ENCODE peak calls at places on chromosome 20, in nine cellular contexts. One of them, this sample, is unnamed.

GRCh38 chr20:20407891-20408805 is 40.2 kb downstream of the INSM1 start:
- DNase-seq in HCT116: peak; percentile 3
- DNase-seq in GM23248: peak; percentile 32
- DNase-seq in HAP-1: no peak
- DNase-seq in heart right ventricle: no peak
- DNase-seq in neuronal stem cell: no peak
- DNase-seq in neural progenitor cell: peak; percentile 18
- DNase-seq in ovary: no peak
- DNase-seq in mammary epithelial cell: no peak
- DNase-seq in this sample: no peak

GRCh38 chr20:10171864-10172751 is 46.5 kb upstream of the SNAP25 start:
- DNase-seq in HCT116: no peak
- DNase-seq in GM23248: peak; percentile 65
- DNase-seq in HAP-1: peak; percentile 38
- DNase-seq in heart right ventricle: peak; percentile 15
- DNase-seq in neuronal stem cell: peak; percentile 15
- DNase-seq in neural progenitor cell: peak; percentile 63
- DNase-seq in ovary: peak; percentile 44
- DNase-seq in mammary epithelial cell: peak; percentile 9
- DNase-seq in this sample: no peak

GRCh38 chr20:34402461-34402860 is 39.4 kb downstream of the ITCH start:
- DNase-seq in HCT116: no peak
- DNase-seq in GM23248: no peak
- DNase-seq in HAP-1: no peak
- DNase-seq in heart right ventricle: no peak
- DNase-seq in neuronal stem cell: no peak
- DNase-seq in neural progenitor cell: no peak
- DNase-seq in ovary: no peak
- DNase-seq in mammary epithelial cell: no peak
- DNase-seq in this sample: no peak

GRCh38 chr20:24681634-24682495 is 212.4 kb downstream of the SYNDIG1 start:
- DNase-seq in HCT116: no peak
- DNase-seq in GM23248: no peak
- DNase-seq in HAP-1: no peak
- DNase-seq in heart right ventricle: no peak
- DNase-seq in neuronal stem cell: no peak
- DNase-seq in neural progenitor cell: no peak
- DNase-seq in ovary: no peak
- DNase-seq in mammary epithelial cell: no peak
- DNase-seq in this sample: no peak

GRCh38 chr20:58064411-58065010 is 163.9 kb downstream of the ANKRD60 start:
- DNase-seq in HCT116: no peak
- DNase-seq in GM23248: no peak
- DNase-seq in HAP-1: no peak
- DNase-seq in heart right ventricle: no peak
- DNase-seq in neuronal stem cell: no peak
- DNase-seq in neural progenitor cell: no peak
- DNase-seq in ovary: no peak
- DNase-seq in mammary epithelial cell: no peak
- DNase-seq in this sample: no peak

GRCh38 chr20:62642666-62643520 is 590 bp downstream of the SLCO4A1 start:
- DNase-seq in HCT116: no peak
- DNase-seq in GM23248: peak; percentile 33
- DNase-seq in HAP-1: peak; percentile 54
- DNase-seq in heart right ventricle: peak; percentile 36
- DNase-seq in neuronal stem cell: no peak
- DNase-seq in neural progenitor cell: peak; percentile 57
- DNase-seq in ovary: no peak
- DNase-seq in mammary epithelial cell: peak; percentile 45
- DNase-seq in this sample: no peak

GRCh38 chr20:61170521-61170920 is 81.5 kb upstream of the CDH4 start:
- DNase-seq in HCT116: no peak
- DNase-seq in GM23248: no peak
- DNase-seq in HAP-1: no peak
- DNase-seq in heart right ventricle: no peak
- DNase-seq in neuronal stem cell: no peak
- DNase-seq in neural progenitor cell: peak; percentile 20
- DNase-seq in ovary: no peak
- DNase-seq in mammary epithelial cell: no peak
- DNase-seq in this sample: peak; percentile 74

GRCh38 chr20:10558635-10559187 is 115.1 kb downstream of the JAG1 start:
- DNase-seq in HCT116: no peak
- DNase-seq in GM23248: peak; percentile 71
- DNase-seq in HAP-1: no peak
- DNase-seq in heart right ventricle: no peak
- DNase-seq in neuronal stem cell: no peak
- DNase-seq in neural progenitor cell: no peak
- DNase-seq in ovary: no peak
- DNase-seq in mammary epithelial cell: peak; percentile 97
- DNase-seq in this sample: no peak

GRCh38 chr20:62640870-62641748 is 1.2 kb upstream of the SLCO4A1 start:
- DNase-seq in HCT116: no peak
- DNase-seq in GM23248: no peak
- DNase-seq in HAP-1: no peak
- DNase-seq in heart right ventricle: no peak
- DNase-seq in neuronal stem cell: no peak
- DNase-seq in neural progenitor cell: no peak
- DNase-seq in ovary: no peak
- DNase-seq in mammary epithelial cell: no peak
- DNase-seq in this sample: no peak

GRCh38 chr20:62876441-62876825 is 14.8 kb upstream of the TCFL5 start:
- DNase-seq in HCT116: no peak
- DNase-seq in GM23248: no peak
- DNase-seq in HAP-1: no peak
- DNase-seq in heart right ventricle: no peak
- DNase-seq in neuronal stem cell: no peak
- DNase-seq in neural progenitor cell: no peak
- DNase-seq in ovary: no peak
- DNase-seq in mammary epithelial cell: no peak
- DNase-seq in this sample: no peak

GRCh38 chr20:37195018-37195417 is 15.7 kb upstream of the MROH8 start:
- DNase-seq in HCT116: no peak
- DNase-seq in GM23248: no peak
- DNase-seq in HAP-1: no peak
- DNase-seq in heart right ventricle: no peak
- DNase-seq in neuronal stem cell: no peak
- DNase-seq in neural progenitor cell: no peak
- DNase-seq in ovary: no peak
- DNase-seq in mammary epithelial cell: no peak
- DNase-seq in this sample: no peak
- H3K4me1 ChIP-seq in HCT116: no peaks in the 10 kb centered on the region
- H3K4me1 ChIP-seq in GM23248: peaks cover 4% of the 10 kb centered on the region
- H3K4me1 ChIP-seq in HAP-1: no peaks in the 10 kb centered on the region
- H3K4me1 ChIP-seq in heart right ventricle: peaks cover 3% of the 10 kb centered on the region
- H3K4me1 ChIP-seq in neuronal stem cell: no peaks in the 10 kb centered on the region
- H3K4me1 ChIP-seq in neural progenitor cell: peaks cover 31% of the 10 kb centered on the region
- H3K4me1 ChIP-seq in ovary: peaks cover 1% of the 10 kb centered on the region
- H3K4me1 ChIP-seq in mammary epithelial cell: peaks cover 3% of the 10 kb centered on the region
- H3K4me1 ChIP-seq in this sample: peaks cover 6% of the 10 kb centered on the region

DNA sequence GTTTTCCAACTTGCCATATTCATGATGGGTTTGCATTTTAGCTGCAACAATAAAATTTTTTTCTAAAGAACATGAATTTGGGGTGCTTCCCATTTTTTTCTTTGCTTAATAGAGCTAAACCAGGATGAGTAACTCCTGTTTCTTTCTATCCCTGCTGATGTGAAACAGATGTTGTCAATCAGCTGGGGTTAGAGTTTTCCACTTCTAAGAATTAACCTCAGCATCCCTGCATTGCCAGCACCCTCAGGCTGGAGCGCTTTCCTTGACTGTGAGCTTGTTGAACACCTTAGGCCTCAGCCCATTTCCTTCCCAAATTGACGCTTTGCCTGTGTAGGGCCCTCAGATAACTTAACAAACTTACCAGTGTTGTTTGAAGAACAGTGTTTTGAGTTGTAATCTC is 74.5 kb downstream of the PTPN1 start:
- DNase-seq in HCT116: no peak
- DNase-seq in GM23248: peak; percentile 46
- DNase-seq in HAP-1: no peak
- DNase-seq in heart right ventricle: no peak
- DNase-seq in neuronal stem cell: no peak
- DNase-seq in neural progenitor cell: no peak
- DNase-seq in ovary: no peak
- DNase-seq in mammary epithelial cell: no peak
- DNase-seq in this sample: no peak
- H3K4me1 ChIP-seq in HCT116: no peaks in the 10 kb centered on the region
- H3K4me1 ChIP-seq in GM23248: no peaks in the 10 kb centered on the region
- H3K4me1 ChIP-seq in HAP-1: no peaks in the 10 kb centered on the region
- H3K4me1 ChIP-seq in heart right ventricle: no peaks in the 10 kb centered on the region
- H3K4me1 ChIP-seq in neuronal stem cell: no peaks in the 10 kb centered on the region
- H3K4me1 ChIP-seq in neural progenitor cell: peaks cover 10% of the 10 kb centered on the region
- H3K4me1 ChIP-seq in ovary: no peaks in the 10 kb centered on the region
- H3K4me1 ChIP-seq in mammary epithelial cell: peaks cover 25% of the 10 kb centered on the region
- H3K4me1 ChIP-seq in this sample: no peaks in the 10 kb centered on the region

GRCh38 chr20:63951398-63952209 is 4.6 kb downstream of the UCKL1 start:
- DNase-seq in HCT116: no peak
- DNase-seq in GM23248: no peak
- DNase-seq in HAP-1: no peak
- DNase-seq in heart right ventricle: no peak
- DNase-seq in neuronal stem cell: no peak
- DNase-seq in neural progenitor cell: no peak
- DNase-seq in ovary: no peak
- DNase-seq in mammary epithelial cell: no peak
- DNase-seq in this sample: no peak

GRCh38 chr20:63953764-63954429 is 2.3 kb downstream of the UCKL1 start:
- DNase-seq in HCT116: no peak
- DNase-seq in GM23248: peak; percentile 24
- DNase-seq in HAP-1: no peak
- DNase-seq in heart right ventricle: no peak
- DNase-seq in neuronal stem cell: no peak
- DNase-seq in neural progenitor cell: no peak
- DNase-seq in ovary: no peak
- DNase-seq in mammary epithelial cell: no peak
- DNase-seq in this sample: no peak

GRCh38 chr20:63952210-63952535 is 4.0 kb downstream of the UCKL1 start:
- DNase-seq in HCT116: no peak
- DNase-seq in GM23248: no peak
- DNase-seq in HAP-1: no peak
- DNase-seq in heart right ventricle: no peak
- DNase-seq in neuronal stem cell: no peak
- DNase-seq in neural progenitor cell: no peak
- DNase-seq in ovary: no peak
- DNase-seq in mammary epithelial cell: no peak
- DNase-seq in this sample: no peak

GRCh38 chr20:63950701-63951397 is 5.4 kb downstream of the UCKL1 start:
- DNase-seq in HCT116: no peak
- DNase-seq in GM23248: no peak
- DNase-seq in HAP-1: no peak
- DNase-seq in heart right ventricle: no peak
- DNase-seq in neuronal stem cell: no peak
- DNase-seq in neural progenitor cell: no peak
- DNase-seq in ovary: no peak
- DNase-seq in mammary epithelial cell: no peak
- DNase-seq in this sample: no peak

GRCh38 chr20:63952769-63953168 is 3.4 kb downstream of the UCKL1 start:
- DNase-seq in HCT116: no peak
- DNase-seq in GM23248: no peak
- DNase-seq in HAP-1: no peak
- DNase-seq in heart right ventricle: no peak
- DNase-seq in neuronal stem cell: no peak
- DNase-seq in neural progenitor cell: no peak
- DNase-seq in ovary: no peak
- DNase-seq in mammary epithelial cell: no peak
- DNase-seq in this sample: no peak
- H3K4me1 ChIP-seq in HCT116: peaks cover 15% of the 10 kb centered on the region
- H3K4me1 ChIP-seq in GM23248: peaks cover 27% of the 10 kb centered on the region
- H3K4me1 ChIP-seq in HAP-1: peaks cover 30% of the 10 kb centered on the region
- H3K4me1 ChIP-seq in heart right ventricle: peaks cover 38% of the 10 kb centered on the region
- H3K4me1 ChIP-seq in neuronal stem cell: peaks cover 35% of the 10 kb centered on the region
- H3K4me1 ChIP-seq in neural progenitor cell: peaks cover 25% of the 10 kb centered on the region
- H3K4me1 ChIP-seq in ovary: peaks cover 43% of the 10 kb centered on the region
- H3K4me1 ChIP-seq in mammary epithelial cell: peaks cover 58% of the 10 kb centered on the region
- H3K4me1 ChIP-seq in this sample: peaks cover 49% of the 10 kb centered on the region

GRCh38 chr20:51381557-51381956 is 161.0 kb downstream of the NFATC2 start:
- DNase-seq in HCT116: no peak
- DNase-seq in GM23248: no peak
- DNase-seq in HAP-1: no peak
- DNase-seq in heart right ventricle: no peak
- DNase-seq in neuronal stem cell: no peak
- DNase-seq in neural progenitor cell: no peak
- DNase-seq in ovary: no peak
- DNase-seq in mammary epithelial cell: no peak
- DNase-seq in this sample: no peak

GRCh38 chr20:51379601-51380341 is 162.7 kb downstream of the NFATC2 start:
- DNase-seq in HCT116: no peak
- DNase-seq in GM23248: no peak
- DNase-seq in HAP-1: no peak
- DNase-seq in heart right ventricle: no peak
- DNase-seq in neuronal stem cell: no peak
- DNase-seq in neural progenitor cell: no peak
- DNase-seq in ovary: no peak
- DNase-seq in mammary epithelial cell: no peak
- DNase-seq in this sample: no peak

GRCh38 chr20:51378171-51378928 is 164.2 kb downstream of the NFATC2 start:
- DNase-seq in HCT116: no peak
- DNase-seq in GM23248: no peak
- DNase-seq in HAP-1: peak; percentile 32
- DNase-seq in heart right ventricle: no peak
- DNase-seq in neuronal stem cell: no peak
- DNase-seq in neural progenitor cell: peak; percentile 63
- DNase-seq in ovary: no peak
- DNase-seq in mammary epithelial cell: no peak
- DNase-seq in this sample: peak; percentile 48

GRCh38 chr20:51382111-51382985 is 160.2 kb downstream of the NFATC2 start:
- DNase-seq in HCT116: no peak
- DNase-seq in GM23248: no peak
- DNase-seq in HAP-1: no peak
- DNase-seq in heart right ventricle: no peak
- DNase-seq in neuronal stem cell: no peak
- DNase-seq in neural progenitor cell: no peak
- DNase-seq in ovary: no peak
- DNase-seq in mammary epithelial cell: no peak
- DNase-seq in this sample: no peak

DNA sequence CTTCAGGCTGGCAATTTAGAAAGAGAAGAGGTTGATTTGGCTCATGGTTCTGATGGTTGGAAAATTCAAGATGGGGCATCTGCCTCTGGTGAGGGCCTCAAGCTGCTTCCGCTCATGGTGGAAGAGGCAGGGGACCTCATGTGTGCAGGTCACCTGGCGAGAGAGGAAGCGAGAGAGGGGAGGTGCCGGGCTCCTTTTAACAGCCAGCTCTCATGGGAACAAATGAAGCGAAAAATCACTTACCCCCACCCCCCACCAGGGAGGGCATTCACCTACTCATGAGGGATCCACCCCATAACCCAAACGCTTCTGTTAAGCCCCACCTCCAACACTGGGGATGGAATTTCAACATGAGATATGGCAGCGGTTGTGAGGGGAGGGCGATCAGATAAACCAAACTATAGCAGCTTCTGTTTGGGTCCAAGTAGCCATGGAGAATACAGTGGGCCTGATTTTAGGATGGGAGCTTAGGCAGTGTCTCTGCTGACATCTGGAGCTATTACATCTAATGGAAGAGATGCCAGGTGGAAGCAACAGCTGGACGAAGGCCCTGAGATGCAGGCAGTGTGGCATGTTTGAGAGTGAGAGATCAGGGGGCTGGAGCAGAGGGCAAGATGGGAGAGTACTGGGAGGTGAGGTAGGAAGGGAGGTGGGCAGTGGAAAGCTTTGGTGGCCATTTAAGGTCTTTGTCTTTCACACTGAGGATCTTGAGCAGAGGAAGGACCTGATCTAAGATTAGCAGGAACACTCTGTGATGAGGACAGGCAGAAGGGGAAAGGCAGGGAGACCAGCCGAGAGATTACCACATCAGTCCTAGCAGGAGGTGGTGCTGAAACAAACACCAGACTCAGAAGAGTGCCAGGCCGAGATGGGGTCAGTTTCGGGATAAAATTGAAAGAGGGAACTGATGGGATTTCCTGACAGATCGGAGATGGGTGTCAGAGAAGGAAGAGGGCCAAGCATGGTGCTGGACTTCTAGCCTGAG is 161.8 kb downstream of the NFATC2 start:
- DNase-seq in HCT116: no peak
- DNase-seq in GM23248: no peak
- DNase-seq in HAP-1: no peak
- DNase-seq in heart right ventricle: no peak
- DNase-seq in neuronal stem cell: no peak
- DNase-seq in neural progenitor cell: no peak
- DNase-seq in ovary: no peak
- DNase-seq in mammary epithelial cell: no peak
- DNase-seq in this sample: no peak
- H3K4me1 ChIP-seq in HCT116: peaks cover 3% of the 10 kb centered on the region
- H3K4me1 ChIP-seq in GM23248: peaks cover 17% of the 10 kb centered on the region
- H3K4me1 ChIP-seq in HAP-1: no peaks in the 10 kb centered on the region
- H3K4me1 ChIP-seq in heart right ventricle: no peaks in the 10 kb centered on the region
- H3K4me1 ChIP-seq in neuronal stem cell: peaks cover 5% of the 10 kb centered on the region
- H3K4me1 ChIP-seq in neural progenitor cell: no peaks in the 10 kb centered on the region
- H3K4me1 ChIP-seq in ovary: no peaks in the 10 kb centered on the region
- H3K4me1 ChIP-seq in mammary epithelial cell: no peaks in the 10 kb centered on the region
- H3K4me1 ChIP-seq in this sample: no peaks in the 10 kb centered on the region

This sample was measured in NT2/D1.